ENCODE peak calls at places on chromosomes 5 and 9, in ten cellular contexts. Y is GM13977, L is fibroblast of the aortic adventitia, R is gastrocnemius medialis, D is Calu3, B is tibial artery, V is WTC11, G is psoas muscle, O is endothelial cell of umbilical vein, F is fibroblast of pulmonary artery. I is an unnamed sample.
A peak's percentile ranks its signal among the peaks of the same experiment; 100 is the strongest.

GRCh38 chr5:29162297-29162696 is 2031.2 kb upstream of the CDH6 start:
- DNase-seq in Y (no peak), L (no peak), R (no peak), D (no peak), B (no peak), V (no peak), G (no peak), O (no peak), F (no peak), I (no peak)

GRCh38 chr5:34915856-34916192 is 313 bp downstream of the BRIX1 start:
- DNase-seq in Y (peak; percentile 12), L (no peak), R (no peak), D (no peak), B (no peak), V (no peak), G (no peak), O (no peak), F (no peak), I (no peak)

GRCh38 chr9:78559449-78559885 is 262.5 kb downstream of the PSAT1 start:
- DNase-seq in Y (no peak), L (peak; percentile 1), R (no peak), D (no peak), B (no peak), V (no peak), G (no peak), O (no peak), F (peak; percentile 22), I (no peak)

GRCh38 chr9:94812343-94812742 is 85.8 kb downstream of the AOPEP start:
- DNase-seq in Y (no peak), L (peak; percentile 81), R (no peak), D (peak; percentile 46), B (no peak), V (no peak), G (no peak), O (peak; percentile 38), F (peak; percentile 78), I (no peak)

GRCh38 chr5:5100635-5101034 is 39.5 kb upstream of the ADAMTS16 start:
- DNase-seq in Y (no peak), L (no peak), R (no peak), D (no peak), B (no peak), V (no peak), G (no peak), O (no peak), F (no peak), I (no peak)

GRCh38 chr5:151225071-151225470 is 1.2 kb upstream of the CCDC69 start:
- DNase-seq in Y (no peak), L (no peak), R (no peak), D (no peak), B (no peak), V (no peak), G (no peak), O (no peak), F (no peak), I (no peak)

GRCh38 chr9:113548221-113549041 is 84.9 kb downstream of the RGS3 start:
- DNase-seq in Y (no peak), L (peak; percentile 81), R (peak; percentile 56), D (peak; percentile 68), B (peak; percentile 69), V (no peak), G (peak; percentile 84), O (peak; percentile 60), F (peak; percentile 84), I (peak; percentile 79)

GRCh38 chr5:123882946-123883345 is 371.0 kb downstream of the CSNK1G3 start:
- DNase-seq in Y (no peak), L (peak; percentile 1), R (no peak), D (no peak), B (no peak), V (no peak), G (no peak), O (peak; percentile 81), F (peak; percentile 14), I (no peak)

GRCh38 chr9:34576593-34576935 is 13.0 kb downstream of the CNTFR start:
- DNase-seq in Y (no peak), L (no peak), R (no peak), D (no peak), B (no peak), V (no peak), G (no peak), O (no peak), F (no peak), I (no peak)

GRCh38 chr9:125177888-125178287 is 11.7 kb downstream of the PPP6C start:
- DNase-seq in Y (no peak), L (no peak), R (no peak), D (no peak), B (no peak), V (no peak), G (no peak), O (no peak), F (no peak), I (no peak)

GRCh38 chr9:15149450-15149849 is 157.6 kb downstream of the TTC39B start:
- DNase-seq in Y (no peak), L (peak; percentile 45), R (no peak), D (no peak), B (no peak), V (no peak), G (no peak), O (peak; percentile 69), F (no peak), I (no peak)

GRCh38 chr9:2427016-2427891 is 194.3 kb upstream of the VLDLR start:
- DNase-seq in Y (no peak), L (no peak), R (no peak), D (no peak), B (no peak), V (no peak), G (no peak), O (no peak), F (no peak), I (peak; percentile 38)

GRCh38 chr9:7011395-7012067 is 253.8 kb downstream of the KDM4C start:
- DNase-seq in Y (no peak), L (no peak), R (no peak), D (no peak), B (no peak), V (no peak), G (no peak), O (peak; percentile 63), F (no peak), I (no peak)

DNA sequence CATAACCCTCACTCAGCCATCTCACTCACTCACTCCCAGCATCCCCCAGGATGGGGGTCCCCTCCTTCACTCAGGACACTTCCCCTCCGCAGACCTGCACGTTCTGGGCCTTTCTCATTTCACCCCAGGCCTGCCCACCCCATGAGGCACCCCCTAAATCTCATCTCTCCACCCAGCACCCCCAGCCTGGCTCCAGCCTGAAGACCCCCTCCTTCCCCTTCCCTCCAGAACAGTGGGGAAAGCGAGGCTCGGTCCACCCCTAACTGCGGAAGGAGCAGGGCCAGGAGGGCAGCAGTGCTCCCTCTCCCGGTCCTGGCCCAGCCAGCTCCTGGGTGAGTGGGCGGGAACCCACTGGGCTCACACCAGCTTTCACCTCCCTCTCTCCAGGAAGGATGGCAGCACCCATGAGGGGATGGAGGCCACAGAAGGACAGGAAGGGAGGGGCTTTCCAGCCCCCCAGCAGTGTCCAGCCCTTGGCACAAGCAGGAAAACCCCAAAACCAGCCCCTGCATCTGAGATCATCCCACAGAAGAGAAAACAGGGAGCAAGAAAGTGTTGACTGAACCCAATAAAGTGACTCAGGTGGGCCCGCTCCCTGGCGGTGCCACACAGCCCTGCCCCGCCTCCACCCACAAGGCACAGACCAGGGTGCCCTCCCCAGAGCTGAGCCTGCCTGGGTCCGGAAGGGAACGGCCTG is 55.0 kb downstream of the LRSAM1 start:
- DNase-seq in Y (no peak), L (no peak), R (no peak), D (no peak), B (no peak), V (no peak), G (no peak), O (no peak), F (no peak), I (no peak)
- TF ChIP-seq CTCF in Y (no peak), L (no peak), R (no peak), D (no peak), B (no peak), V (no peak), G (no peak), O (no peak), F (no peak), I (no peak)

DNA sequence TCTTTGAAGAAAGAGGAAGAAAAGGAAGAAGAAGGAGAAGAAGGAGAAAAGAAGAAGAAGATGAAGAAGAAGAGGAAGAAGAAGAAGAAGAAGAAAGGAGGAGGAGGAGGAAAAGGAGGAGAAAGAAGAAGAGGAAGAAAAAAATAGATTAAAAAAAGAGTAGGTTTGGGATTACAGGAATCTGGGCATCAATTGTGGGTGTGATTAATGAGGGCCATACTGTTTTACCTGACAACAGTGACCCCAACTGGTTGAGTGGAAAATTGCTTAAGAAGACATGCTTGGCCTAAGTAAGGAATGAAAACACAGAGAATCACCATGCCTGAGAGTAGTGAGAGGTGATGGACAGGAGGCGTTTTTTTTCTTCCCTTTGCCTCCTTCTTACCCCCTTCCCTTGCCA is 114.6 kb downstream of the FAM170A start:
- DNase-seq in Y (peak; percentile 57), L (peak; percentile 40), R (no peak), D (peak; percentile 51), B (no peak), V (peak; percentile 12), G (no peak), O (no peak), F (peak; percentile 47), I (no peak)
- TF ChIP-seq CTCF in Y (peak; percentile 78), L (peak; percentile 31), R (no peak), D (peak; percentile 66), B (no peak), V (peak; percentile 43), G (no peak), O (peak; percentile 14), F (peak; percentile 31), I (no peak)

DNA sequence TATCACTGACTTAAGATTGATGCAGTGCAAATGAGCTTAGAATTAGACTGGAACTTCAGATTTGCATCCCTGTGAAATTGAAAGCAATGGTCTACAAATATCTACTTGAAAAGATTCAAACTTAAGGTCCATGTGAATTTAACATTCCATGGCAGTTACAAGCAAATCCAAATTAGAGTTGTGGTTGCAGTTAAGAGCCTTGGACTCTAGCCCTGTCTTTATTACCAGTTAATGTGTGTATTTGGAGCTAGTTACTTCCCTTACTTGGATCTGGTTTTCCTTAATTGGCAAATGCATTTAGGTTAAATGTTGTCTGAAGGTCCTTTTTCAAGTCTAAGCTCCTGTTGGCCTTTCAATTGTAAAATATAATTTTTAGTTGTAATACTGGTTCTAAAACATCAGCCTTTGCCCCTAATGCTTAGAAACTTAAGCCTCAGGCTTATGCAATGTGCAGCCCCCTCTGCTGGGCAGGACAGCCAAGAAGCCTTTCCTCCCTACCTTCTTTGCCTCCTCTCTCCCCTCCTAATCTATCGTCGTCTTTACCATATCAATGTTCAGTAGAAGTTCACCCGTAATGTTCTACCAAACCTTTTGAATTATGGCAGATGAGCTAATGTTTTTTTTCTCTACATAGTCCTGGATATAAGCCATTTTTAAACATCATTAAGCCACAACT is 59.5 kb downstream of the ERMP1 start:
- DNase-seq in Y (no peak), L (no peak), R (no peak), D (no peak), B (no peak), V (no peak), G (no peak), O (no peak), F (no peak), I (no peak)
- TF ChIP-seq CTCF in Y (peak; percentile 32), L (no peak), R (no peak), D (no peak), B (no peak), V (no peak), G (no peak), O (no peak), F (peak; percentile 4), I (no peak)

DNA sequence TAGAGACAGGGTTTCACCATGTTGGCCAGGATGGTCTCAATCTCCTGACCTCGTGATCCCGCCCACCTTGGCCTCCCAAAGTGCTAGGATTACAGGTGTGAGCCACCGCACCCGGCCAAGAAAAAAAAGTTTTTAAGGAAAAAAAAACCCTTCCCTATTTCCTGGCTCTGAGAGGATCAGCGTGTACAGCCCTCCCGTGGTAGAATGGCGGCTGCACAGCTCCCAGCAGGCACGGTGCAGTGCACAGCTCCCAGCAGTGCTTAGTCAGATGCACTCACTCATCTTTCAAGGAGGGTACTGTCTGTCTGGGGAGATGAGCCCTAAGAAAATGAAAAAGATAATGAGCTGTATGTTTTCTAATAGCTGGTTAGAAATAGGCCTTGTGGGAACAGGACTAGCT is 36.8 kb upstream of the SLC2A8 start:
- DNase-seq in Y (no peak), L (no peak), R (no peak), D (no peak), B (no peak), V (no peak), G (no peak), O (no peak), F (no peak), I (no peak)
- TF ChIP-seq CTCF in Y (no peak), L (peak; percentile 15), R (peak; percentile 32), D (no peak), B (peak; percentile 14), V (no peak), G (peak; percentile 35), O (peak; percentile 16), F (no peak), I (peak; percentile 20)